ENCODE peak calls at places on chromosomes 4 and X, in seven cellular contexts. V is amniotic stem cell; F is Jurkat, Clone E6-1; Y is renal cortical epithelial cell; G is B cell; O is psoas muscle; B is T-helper 17 cell. I is an unnamed sample.
A peak's percentile ranks its signal among the peaks of the same experiment; 100 is the strongest.

GRCh38 chrX:9379697-9380551 is 84.9 kb upstream of the TBL1X start:
- DNase-seq in F (no peak), Y (peak; percentile 71), O (no peak), B (no peak), G (no peak), V (no peak), I (peak; percentile 64)

GRCh38 chr4:169668069-169668721 is 47.8 kb downstream of the CLCN3 start:
- DNase-seq in F (no peak), G (no peak), Y (peak; percentile 86), O (no peak), B (no peak), V (no peak), I (peak; percentile 64)

GRCh38 chrX:68843992-68844391 is 15.2 kb downstream of the EFNB1 start:
- DNase-seq in F (no peak), Y (no peak), V (no peak), B (no peak), O (no peak), G (no peak), I (peak; percentile 21)

GRCh38 chr4:44914223-44914622 is 187.9 kb upstream of the GNPDA2 start:
- DNase-seq in Y (no peak), V (no peak), G (no peak), B (no peak), O (no peak), F (no peak), I (no peak)

GRCh38 chr4:37623125-37623524 is 63.1 kb downstream of the RELL1 start:
- DNase-seq in V (no peak), B (no peak), Y (no peak), O (no peak), G (no peak), F (no peak), I (peak; percentile 38)

GRCh38 chr4:156870166-156870565 is 101.4 kb downstream of the PDGFC start:
- DNase-seq in F (no peak), B (no peak), O (no peak), V (no peak), G (no peak), Y (no peak), I (no peak)

GRCh38 chr4:2869659-2870058 is 26.0 kb downstream of the ADD1 start:
- DNase-seq in B (no peak), V (no peak), Y (no peak), O (no peak), G (no peak), F (no peak), I (no peak)

GRCh38 chrX:49155243-49155899 is 7.2 kb upstream of the MAGIX start:
- DNase-seq in Y (peak; percentile 82), O (no peak), V (no peak), B (no peak), G (no peak), F (peak; percentile 79), I (peak; percentile 69)

GRCh38 chr4:123924536-123924935 is 527.9 kb downstream of the SPRY1 start:
- DNase-seq in O (no peak), V (no peak), G (no peak), Y (no peak), F (no peak), B (no peak), I (peak; percentile 2)

GRCh38 chr4:10611673-10612072 is 72.9 kb downstream of the CLNK start:
- DNase-seq in Y (peak; percentile 85), F (no peak), V (peak; percentile 67), B (no peak), O (no peak), G (no peak), I (peak; percentile 90)

GRCh38 chr4:94516999-94517398 is 65.3 kb downstream of the PDLIM5 start:
- DNase-seq in O (no peak), B (no peak), Y (peak; percentile 64), F (no peak), G (no peak), V (no peak), I (no peak)

GRCh38 chr4:73714647-73715046 is 25.7 kb upstream of the CXCL8 start:
- DNase-seq in B (no peak), V (no peak), G (no peak), F (no peak), O (no peak), Y (no peak), I (peak; percentile 25)

GRCh38 chrX:133698298-133698697 is 283.0 kb upstream of the GPC4 start:
- DNase-seq in V (peak; percentile 2), O (no peak), Y (peak; percentile 83), F (peak; percentile 38), B (no peak), G (no peak), I (peak; percentile 41)

GRCh38 chr4:122167369-122167768 is 15.2 kb downstream of the BLTP1 start:
- DNase-seq in B (no peak), F (no peak), G (no peak), Y (no peak), V (no peak), O (no peak), I (no peak)

GRCh38 chr4:3256230-3257124 is 7.5 kb downstream of the MSANTD1 start:
- DNase-seq in O (no peak), G (peak; percentile 34), B (no peak), F (no peak), V (no peak), Y (no peak), I (no peak)

GRCh38 chr4:120630432-120630831 is 292.1 kb downstream of the PRDM5 start:
- DNase-seq in O (no peak), V (no peak), Y (peak; percentile 11), B (no peak), F (no peak), G (no peak), I (peak; percentile 3)

GRCh38 chr4:184376136-184376838 is 98.1 kb downstream of the IRF2 start:
- DNase-seq in G (no peak), V (no peak), Y (no peak), F (no peak), B (no peak), O (no peak), I (no peak)

GRCh38 chr4:54213812-54214211 is 15.3 kb upstream of the PDGFRA start:
- DNase-seq in Y (no peak), F (no peak), B (no peak), G (no peak), V (no peak), O (no peak), I (no peak)

GRCh38 chr4:116688536-116688935 is 396.8 kb downstream of the TRAM1L1 start:
- DNase-seq in G (no peak), O (no peak), B (no peak), V (no peak), Y (peak; percentile 36), F (no peak), I (peak; percentile 85)

GRCh38 chr4:27000820-27001219 is 140.2 kb downstream of the STIM2 start:
- DNase-seq in O (no peak), G (no peak), Y (peak; percentile 25), B (no peak), V (no peak), F (peak; percentile 28), I (peak; percentile 6)

GRCh38 chr4:71604785-71605184 is 179.1 kb downstream of the GC start:
- DNase-seq in Y (no peak), O (no peak), F (no peak), V (no peak), G (no peak), B (no peak), I (no peak)

GRCh38 chr4:2290488-2290887 is 28.6 kb upstream of the MXD4 start:
- DNase-seq in O (no peak), F (no peak), Y (no peak), V (no peak), G (no peak), B (no peak), I (no peak)

GRCh38 chrX:68755726-68756125 is 73.1 kb upstream of the EFNB1 start:
- DNase-seq in G (no peak), Y (no peak), F (no peak), V (no peak), O (no peak), B (no peak), I (no peak)